ENCODE peak calls at places on chromosomes 3 and 15, in five cellular contexts. Z is nephron progenitor cell, F is cardiac fibroblast, I is Panc1, U is A673. Y is an unnamed sample.

GRCh38 chr15:62517541-62517940 is 352.5 kb upstream of the C2CD4B start:
- DNase-seq in Z (no peak), F (no peak), I (no peak), U (no peak), Y (no peak)

GRCh38 chr3:39801216-39801615 is 8.2 kb upstream of the MYRIP start:
- DNase-seq in Z (no peak), F (no peak), I (no peak), U (no peak), Y (no peak)

GRCh38 chr3:52084954-52085730 is 28.8 kb upstream of the DUSP7 start:
- DNase-seq in Z (no peak), F (no peak), I (no peak), U (no peak), Y (no peak)

GRCh38 chr3:162517110-162517509 is 1020.5 kb downstream of the OTOL1 start:
- DNase-seq in Z (no peak), F (peak; percentile 3), I (no peak), U (peak; percentile 11), Y (no peak)

GRCh38 chr3:8324727-8325126 is 176.9 kb upstream of the LMCD1 start:
- DNase-seq in Z (peak; percentile 26), F (peak; percentile 62), I (peak; percentile 17), U (peak; percentile 82), Y (no peak)

GRCh38 chr15:76147906-76148553 is 88.2 kb downstream of the TMEM266 start:
- DNase-seq in Z (peak; percentile 88), F (peak; percentile 43), I (peak; percentile 27), U (peak; percentile 57), Y (peak; percentile 79)

GRCh38 chr3:190533511-190534282 is 19.8 kb downstream of the IL1RAP start:
- DNase-seq in Z (no peak), F (peak; percentile 97), I (no peak), U (peak; percentile 95), Y (no peak)

GRCh38 chr15:47607750-47608149 is 109.6 kb upstream of the SEMA6D start:
- DNase-seq in Z (no peak), F (no peak), I (no peak), U (peak; percentile 39), Y (no peak)

GRCh38 chr3:50552058-50552435 is 15.5 kb downstream of the C3orf18 start:
- DNase-seq in Z (no peak), F (no peak), I (no peak), U (no peak), Y (no peak)

GRCh38 chr3:119234610-119235009 is 6.1 kb downstream of the B4GALT4 start:
- DNase-seq in Z (no peak), F (no peak), I (no peak), U (no peak), Y (no peak)
- TF ChIP-seq CTCF in Z (no peak), F (no peak), I (no peak), U (no peak), Y (no peak)

GRCh38 chr15:72131922-72132321 is 13.7 kb downstream of the SENP8 start:
- DNase-seq in Z (no peak), F (no peak), I (no peak), U (no peak), Y (no peak)
- TF ChIP-seq CTCF in Z (no peak), F (no peak), I (no peak), U (no peak), Y (no peak)

DNA sequence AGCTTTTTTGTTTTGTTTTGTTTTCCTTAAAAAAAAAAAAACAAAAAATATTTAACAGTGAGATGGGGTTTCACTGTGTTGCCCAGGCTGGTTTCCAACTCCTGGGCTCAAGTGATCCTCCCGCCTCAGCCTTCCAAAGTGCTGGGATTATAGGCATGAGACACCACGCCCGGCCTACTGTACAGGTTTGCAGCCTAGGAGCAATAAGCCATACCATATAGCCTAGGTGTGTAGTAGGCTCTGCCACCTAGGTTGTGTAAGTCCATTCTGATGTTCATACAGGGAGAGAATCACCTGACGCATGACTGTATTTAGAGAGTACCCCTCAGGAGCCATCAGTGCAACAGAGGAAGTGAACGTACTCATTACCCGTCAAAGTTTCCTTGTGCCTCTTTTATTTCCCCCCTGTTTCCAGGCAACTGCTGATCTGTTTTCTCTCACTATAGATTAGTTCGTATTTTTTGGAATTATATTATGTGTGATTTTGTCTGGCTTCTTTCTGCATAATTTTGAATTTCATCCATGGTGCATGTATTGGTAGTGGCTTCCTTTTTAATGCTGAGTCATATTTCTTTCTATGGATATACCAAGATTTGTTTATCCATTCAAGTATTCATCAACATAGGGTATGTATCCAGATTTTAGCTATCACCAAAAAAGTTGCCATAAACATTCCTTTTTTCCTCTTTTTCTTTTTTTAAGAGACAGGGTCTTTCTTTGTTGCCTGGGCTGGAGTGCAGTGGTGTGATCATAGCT is 9.9 kb downstream of the ACAD9 start:
- DNase-seq in Z (no peak), F (no peak), I (no peak), U (no peak), Y (no peak)
- TF ChIP-seq CTCF in Z (no peak), F (no peak), I (no peak), U (no peak), Y (no peak)

GRCh38 chr3:23916886-23917815 is at the start of the genes NKIRAS1 and RPL15:
- DNase-seq in Z (peak; percentile 96), F (peak; percentile 98), I (peak; percentile 73), U (peak; percentile 99), Y (peak; percentile 81)
- TF ChIP-seq CTCF in Z (peak; percentile 39), F (peak; percentile 53), I (no peak), U (peak; percentile 30), Y (no peak)

GRCh38 chr3:159005148-159005547 is 203.3 kb downstream of the MFSD1 start:
- DNase-seq in Z (no peak), F (no peak), I (no peak), U (no peak), Y (no peak)

GRCh38 chr3:159007331-159007730 is 205.5 kb downstream of the MFSD1 start:
- DNase-seq in Z (no peak), F (no peak), I (no peak), U (no peak), Y (no peak)

GRCh38 chr3:159001711-159002110 is 199.9 kb downstream of the MFSD1 start:
- DNase-seq in Z (no peak), F (no peak), I (no peak), U (no peak), Y (no peak)
- TF ChIP-seq CTCF in Z (no peak), F (no peak), I (no peak), U (no peak), Y (no peak)

DNA sequence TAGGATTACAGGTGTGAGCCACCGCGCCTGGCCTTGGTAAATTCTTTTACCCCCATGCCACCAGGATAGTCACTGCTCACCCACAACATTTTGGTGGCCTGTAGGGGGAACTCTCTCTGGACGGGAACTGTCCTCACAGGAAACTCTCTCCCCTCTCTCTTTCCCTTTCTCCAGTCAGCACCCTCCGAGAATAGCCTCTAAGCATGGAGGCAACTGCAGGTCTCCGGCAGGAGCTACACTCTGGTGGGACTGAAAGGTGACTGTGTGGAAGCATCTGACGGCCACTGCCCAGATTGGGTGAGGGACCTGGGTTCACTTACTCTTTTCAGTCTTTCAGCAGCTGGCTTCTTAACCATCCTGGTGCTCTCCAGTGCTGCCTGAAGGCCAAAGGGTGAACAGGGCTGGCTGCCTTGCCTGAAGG is 21.3 kb downstream of the TRANK1 start:
- DNase-seq in Z (no peak), F (no peak), I (no peak), U (no peak), Y (no peak)
- TF ChIP-seq CTCF in Z (no peak), F (no peak), I (peak; percentile 68), U (no peak), Y (no peak)

GRCh38 chr15:89647191-89647851 is 7.9 kb downstream of the KIF7 start:
- DNase-seq in Z (peak; percentile 95), F (peak; percentile 67), I (peak; percentile 22), U (peak; percentile 67), Y (peak; percentile 92)
- TF ChIP-seq CTCF in Z (peak; percentile 86), F (peak; percentile 92), I (peak; percentile 98), U (peak; percentile 99), Y (peak; percentile 73)

Y was measured in D721Med.